ENCODE peak calls at places on chromosome X, in four cellular contexts. One of them, this sample, is unnamed.

GRCh38 chrX:12210921-12211320 is 72.6 kb downstream of the FRMPD4 start:
- DNase-seq in glutamatergic neuron: no peak
- DNase-seq in fibroblast of mammary gland: peak; percentile 42
- DNase-seq in GM12865: no peak
- DNase-seq in this sample: no peak

GRCh38 chrX:105502336-105502735 is 281.8 kb upstream of the TEX13A start:
- DNase-seq in glutamatergic neuron: no peak
- DNase-seq in GM12865: no peak
- DNase-seq in fibroblast of mammary gland: peak; percentile 62
- DNase-seq in this sample: no peak

GRCh38 chrX:107507744-107508117 is 58.3 kb downstream of the FRMPD3 start:
- DNase-seq in fibroblast of mammary gland: no peak
- DNase-seq in glutamatergic neuron: no peak
- DNase-seq in GM12865: no peak
- DNase-seq in this sample: no peak

GRCh38 chrX:22063284-22063683 is 31.2 kb downstream of the PHEX start:
- DNase-seq in fibroblast of mammary gland: no peak
- DNase-seq in glutamatergic neuron: no peak
- DNase-seq in GM12865: peak; percentile 76
- DNase-seq in this sample: peak; percentile 42

GRCh38 chrX:41033299-41033698 is 51.9 kb upstream of the USP9X start:
- DNase-seq in GM12865: no peak
- DNase-seq in fibroblast of mammary gland: peak; percentile 30
- DNase-seq in glutamatergic neuron: no peak
- DNase-seq in this sample: no peak

GRCh38 chrX:134548844-134549205 is 88.9 kb downstream of the HPRT1 start:
- DNase-seq in GM12865: no peak
- DNase-seq in fibroblast of mammary gland: no peak
- DNase-seq in glutamatergic neuron: no peak
- DNase-seq in this sample: no peak

GRCh38 chrX:72236841-72237240 is 2.0 kb downstream of the ERCC6L start:
- DNase-seq in GM12865: no peak
- DNase-seq in fibroblast of mammary gland: peak; percentile 24
- DNase-seq in glutamatergic neuron: no peak
- DNase-seq in this sample: no peak

GRCh38 chrX:146278381-146278780 is 460.8 kb downstream of the SLITRK2 start:
- DNase-seq in fibroblast of mammary gland: no peak
- DNase-seq in GM12865: no peak
- DNase-seq in glutamatergic neuron: no peak
- DNase-seq in this sample: no peak

GRCh38 chrX:13697440-13697839 is 8.5 kb downstream of the RAB9A start:
- DNase-seq in GM12865: peak; percentile 70
- DNase-seq in fibroblast of mammary gland: peak; percentile 25
- DNase-seq in glutamatergic neuron: no peak
- DNase-seq in this sample: peak; percentile 25

GRCh38 chrX:23952984-23953907 is 45.4 kb downstream of the CXorf58 start:
- DNase-seq in GM12865: peak; percentile 65
- DNase-seq in fibroblast of mammary gland: no peak
- DNase-seq in glutamatergic neuron: no peak
- DNase-seq in this sample: peak; percentile 53

GRCh38 chrX:78517124-78517523 is 142.0 kb downstream of the RTL3 start:
- DNase-seq in glutamatergic neuron: no peak
- DNase-seq in fibroblast of mammary gland: no peak
- DNase-seq in GM12865: peak; percentile 76
- DNase-seq in this sample: peak; percentile 12

GRCh38 chrX:130171446-130172126 is at the start of gene RAB33A:
- DNase-seq in fibroblast of mammary gland: no peak
- DNase-seq in GM12865: peak; percentile 64
- DNase-seq in glutamatergic neuron: peak; percentile 41
- DNase-seq in this sample: peak; percentile 25

GRCh38 chrX:133939655-133940054 is 45.7 kb downstream of the GPC3 start:
- DNase-seq in fibroblast of mammary gland: no peak
- DNase-seq in GM12865: no peak
- DNase-seq in glutamatergic neuron: no peak
- DNase-seq in this sample: no peak

DNA sequence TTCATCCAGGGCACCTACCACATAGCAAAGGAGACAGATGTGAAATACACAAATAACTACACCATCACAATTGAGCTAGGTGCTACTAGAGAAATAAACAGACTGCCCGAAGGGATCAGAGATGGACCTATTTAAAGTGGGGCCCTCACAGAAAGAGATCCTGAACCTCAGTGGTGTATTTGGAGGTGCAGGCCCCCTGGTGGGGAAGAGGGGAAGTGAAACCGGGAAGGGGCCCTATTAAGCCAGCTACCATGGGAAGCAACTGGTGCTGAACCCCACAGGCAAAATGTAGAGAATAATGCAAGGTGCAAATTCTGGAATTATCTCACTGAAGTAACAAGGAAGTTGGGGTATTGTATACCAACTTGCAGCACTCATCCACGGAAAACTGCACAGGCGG is 78.6 kb upstream of the FAM9A start:
- DNase-seq in GM12865: peak; percentile 8
- DNase-seq in fibroblast of mammary gland: peak; percentile 26
- DNase-seq in glutamatergic neuron: peak; percentile 30
- DNase-seq in this sample: no peak
- TF ChIP-seq CTCF in GM12865: peak; percentile 47
- TF ChIP-seq CTCF in fibroblast of mammary gland: peak; percentile 65
- TF ChIP-seq CTCF in glutamatergic neuron: peak; percentile 63
- TF ChIP-seq CTCF in this sample: peak; percentile 5

DNA sequence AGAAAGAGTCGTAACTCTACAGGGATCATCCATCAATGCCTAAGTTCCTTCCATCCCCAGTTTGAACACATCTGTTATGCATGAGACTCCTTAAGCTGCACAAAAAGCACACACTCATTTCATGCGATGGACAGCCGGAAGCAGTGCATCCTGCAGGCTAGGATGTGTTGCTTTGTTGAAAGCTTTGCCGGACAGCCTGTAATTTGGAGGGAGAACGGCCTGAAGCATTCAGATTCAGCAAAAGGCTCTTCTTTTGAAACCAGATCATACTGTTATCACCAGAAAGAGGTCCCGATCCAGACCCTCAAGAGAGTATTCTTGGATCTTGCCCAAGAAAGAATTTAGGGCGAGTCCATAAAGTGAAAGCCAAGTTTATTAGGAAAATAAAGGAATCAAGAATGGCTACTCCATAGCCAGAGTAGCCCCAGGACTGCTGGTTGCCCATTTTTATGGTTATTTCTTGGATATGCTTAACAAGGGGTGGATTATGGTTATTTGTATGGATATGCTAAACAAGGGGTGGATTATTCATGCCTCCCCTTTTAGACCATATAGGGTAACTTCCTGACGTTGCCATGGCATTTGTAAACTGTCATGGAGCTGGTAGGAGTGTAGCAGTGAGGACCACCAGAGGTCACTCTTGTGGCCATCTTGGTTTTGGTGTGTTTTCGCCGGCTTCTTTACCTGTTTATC is 48.1 kb upstream of the DHRSX start:
- DNase-seq in GM12865: no peak
- DNase-seq in glutamatergic neuron: no peak
- DNase-seq in fibroblast of mammary gland: no peak
- DNase-seq in this sample: no peak
- TF ChIP-seq CTCF in GM12865: no peak
- TF ChIP-seq CTCF in glutamatergic neuron: no peak
- TF ChIP-seq CTCF in fibroblast of mammary gland: no peak
- TF ChIP-seq CTCF in this sample: no peak

DNA sequence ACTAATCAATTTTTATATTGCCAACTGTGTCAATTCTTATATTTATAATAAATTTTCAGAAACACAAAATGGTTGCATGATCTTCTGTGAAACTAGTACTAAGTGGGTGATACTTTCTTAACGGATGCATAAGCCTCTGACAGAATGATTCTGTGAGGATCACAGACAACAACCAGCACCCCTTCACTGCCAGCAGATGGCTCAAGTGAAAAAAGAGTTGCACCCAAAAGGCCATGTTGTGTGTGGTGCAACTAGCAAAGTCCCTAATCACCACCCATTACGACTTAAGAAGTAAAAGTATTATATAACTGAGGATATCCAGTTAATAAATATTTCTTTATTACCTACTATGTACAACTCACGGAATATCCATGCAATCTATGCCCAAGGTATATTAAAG is 334.0 kb downstream of the PCDH19 start:
- DNase-seq in glutamatergic neuron: no peak
- DNase-seq in fibroblast of mammary gland: no peak
- DNase-seq in GM12865: no peak
- DNase-seq in this sample: no peak
- TF ChIP-seq CTCF in glutamatergic neuron: no peak
- TF ChIP-seq CTCF in fibroblast of mammary gland: no peak
- TF ChIP-seq CTCF in GM12865: no peak
- TF ChIP-seq CTCF in this sample: no peak

GRCh38 chrX:140502491-140503229 is 2.2 kb downstream of the SOX3 start:
- DNase-seq in fibroblast of mammary gland: no peak
- DNase-seq in GM12865: no peak
- DNase-seq in glutamatergic neuron: peak; percentile 23
- DNase-seq in this sample: no peak

GRCh38 chrX:140503230-140503585 is 1.7 kb downstream of the SOX3 start:
- DNase-seq in glutamatergic neuron: no peak
- DNase-seq in fibroblast of mammary gland: no peak
- DNase-seq in GM12865: no peak
- DNase-seq in this sample: no peak

GRCh38 chrX:140501940-140502468 is 2.9 kb downstream of the SOX3 start:
- DNase-seq in fibroblast of mammary gland: no peak
- DNase-seq in glutamatergic neuron: no peak
- DNase-seq in GM12865: no peak
- DNase-seq in this sample: no peak

GRCh38 chrX:140504371-140505324 is at the start of gene SOX3:
- DNase-seq in GM12865: no peak
- DNase-seq in glutamatergic neuron: no peak
- DNase-seq in fibroblast of mammary gland: no peak
- DNase-seq in this sample: no peak

DNA sequence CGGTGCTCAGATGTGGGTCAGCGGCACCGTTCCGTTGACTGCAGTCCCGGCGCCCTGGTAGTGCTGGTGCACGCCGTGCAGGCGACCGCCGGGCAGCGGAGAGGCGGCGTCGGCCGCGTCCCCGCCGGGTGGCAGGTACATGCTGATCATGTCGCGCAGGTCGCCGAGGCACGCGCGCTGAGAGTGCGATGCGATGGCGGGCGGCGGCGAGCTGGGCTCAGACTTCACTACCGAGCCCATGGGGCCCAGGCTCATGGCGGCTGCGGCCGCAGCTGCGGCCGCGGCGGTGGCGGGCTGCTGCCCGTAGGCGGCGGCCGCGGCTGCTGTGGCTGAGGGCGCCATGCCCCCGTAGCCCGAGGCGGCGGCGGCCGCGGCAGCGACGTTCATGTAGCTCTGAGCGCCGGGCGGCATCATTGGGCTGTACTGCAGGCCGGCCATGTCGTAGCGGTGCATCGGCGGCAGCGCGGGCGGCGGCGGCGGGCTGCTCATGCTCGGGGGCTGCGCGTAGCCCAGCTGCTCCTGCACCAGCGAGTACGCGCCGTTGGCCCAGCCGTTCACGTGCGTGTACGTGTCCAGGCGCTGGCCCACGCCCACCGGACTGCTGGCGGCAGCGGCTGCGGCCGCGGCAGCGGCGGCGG is 1.0 kb downstream of the SOX3 start:
- DNase-seq in GM12865: no peak
- DNase-seq in glutamatergic neuron: peak; percentile 65
- DNase-seq in fibroblast of mammary gland: no peak
- DNase-seq in this sample: peak; percentile 17
- TF ChIP-seq CTCF in GM12865: no peak
- TF ChIP-seq CTCF in glutamatergic neuron: no peak
- TF ChIP-seq CTCF in fibroblast of mammary gland: no peak
- TF ChIP-seq CTCF in this sample: no peak

GRCh38 chrX:45743081-45743533 is 542.4 kb upstream of the DIPK2B start:
- DNase-seq in GM12865: peak; percentile 10
- DNase-seq in glutamatergic neuron: no peak
- DNase-seq in fibroblast of mammary gland: peak; percentile 90
- DNase-seq in this sample: no peak
- TF ChIP-seq CTCF in GM12865: no peak
- TF ChIP-seq CTCF in glutamatergic neuron: no peak
- TF ChIP-seq CTCF in fibroblast of mammary gland: peak; percentile 48
- TF ChIP-seq CTCF in this sample: no peak

GRCh38 chrX:45749375-45749774 is 548.7 kb upstream of the DIPK2B start:
- DNase-seq in GM12865: no peak
- DNase-seq in glutamatergic neuron: no peak
- DNase-seq in fibroblast of mammary gland: peak; percentile 45
- DNase-seq in this sample: no peak
- TF ChIP-seq CTCF in GM12865: peak; percentile 6
- TF ChIP-seq CTCF in glutamatergic neuron: no peak
- TF ChIP-seq CTCF in fibroblast of mammary gland: peak; percentile 39
- TF ChIP-seq CTCF in this sample: no peak

GRCh38 chrX:149903889-149904748 is 23.1 kb downstream of the MAGEA8 start:
- DNase-seq in GM12865: peak; percentile 46
- DNase-seq in glutamatergic neuron: no peak
- DNase-seq in fibroblast of mammary gland: peak; percentile 1
- DNase-seq in this sample: no peak
- TF ChIP-seq CTCF in GM12865: no peak
- TF ChIP-seq CTCF in glutamatergic neuron: no peak
- TF ChIP-seq CTCF in fibroblast of mammary gland: peak; percentile 10
- TF ChIP-seq CTCF in this sample: no peak

GRCh38 chrX:143437439-143437838 is 79.8 kb downstream of the SPANXN3 start:
- DNase-seq in GM12865: peak; percentile 20
- DNase-seq in fibroblast of mammary gland: peak; percentile 3
- DNase-seq in glutamatergic neuron: no peak
- DNase-seq in this sample: no peak
- TF ChIP-seq CTCF in GM12865: peak; percentile 25
- TF ChIP-seq CTCF in fibroblast of mammary gland: peak; percentile 31
- TF ChIP-seq CTCF in glutamatergic neuron: peak; percentile 31
- TF ChIP-seq CTCF in this sample: no peak

GRCh38 chrX:37302569-37302968 is 46.6 kb upstream of the PRRG1 start:
- DNase-seq in GM12865: no peak
- DNase-seq in fibroblast of mammary gland: peak; percentile 5
- DNase-seq in glutamatergic neuron: no peak
- DNase-seq in this sample: no peak
- TF ChIP-seq CTCF in GM12865: no peak
- TF ChIP-seq CTCF in fibroblast of mammary gland: peak; percentile 14
- TF ChIP-seq CTCF in glutamatergic neuron: no peak
- TF ChIP-seq CTCF in this sample: no peak

DNA sequence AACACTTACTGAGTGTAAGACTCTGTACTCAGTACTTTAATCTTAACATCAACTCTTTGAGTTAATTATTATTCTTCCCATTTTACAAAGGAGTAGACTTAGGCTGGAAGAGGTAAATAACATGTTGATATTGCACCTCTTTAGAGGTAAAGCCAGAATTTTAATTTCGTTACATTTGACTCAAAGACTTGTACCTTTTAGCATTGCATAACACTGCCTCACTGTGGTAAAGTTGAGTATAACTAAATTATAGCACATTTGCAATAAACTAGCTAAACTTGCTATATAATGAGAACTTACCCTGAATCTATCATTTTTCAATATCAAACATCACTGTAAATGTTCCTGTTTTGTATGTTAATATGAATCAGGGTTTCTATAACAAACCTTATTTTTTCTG is 218.5 kb downstream of the PRR32 start:
- DNase-seq in glutamatergic neuron: no peak
- DNase-seq in fibroblast of mammary gland: no peak
- DNase-seq in GM12865: no peak
- DNase-seq in this sample: no peak
- TF ChIP-seq CTCF in glutamatergic neuron: peak; percentile 22
- TF ChIP-seq CTCF in fibroblast of mammary gland: no peak
- TF ChIP-seq CTCF in GM12865: no peak
- TF ChIP-seq CTCF in this sample: no peak